ENCODE peak calls at places on chromosomes 6 and 20, in seven cellular contexts. One of them, this sample, is unnamed.

GRCh38 chr6:106620931-106621672 is 8.2 kb downstream of the RTN4IP1 start:
- DNase-seq in left ventricle myocardium inferior: no peak
- DNase-seq in activated T-helper 1 cell treated with anti-CD3 and anti-CD28 coated beads, Interleukin-2, amount 50 U/mL, for 16 hours: no peak
- DNase-seq in OCI-LY7: no peak
- DNase-seq in upper lobe of right lung: no peak
- DNase-seq in K562: no peak
- DNase-seq in Panc1: no peak
- DNase-seq in this sample: no peak

GRCh38 chr6:28203201-28203600 is 21.9 kb upstream of the ZSCAN9 start:
- DNase-seq in left ventricle myocardium inferior: no peak
- DNase-seq in activated T-helper 1 cell treated with anti-CD3 and anti-CD28 coated beads, Interleukin-2, amount 50 U/mL, for 16 hours: no peak
- DNase-seq in OCI-LY7: no peak
- DNase-seq in upper lobe of right lung: no peak
- DNase-seq in K562: no peak
- DNase-seq in Panc1: no peak
- DNase-seq in this sample: no peak

GRCh38 chr6:132259070-132259469 is 142.2 kb downstream of the MOXD1 start:
- DNase-seq in left ventricle myocardium inferior: no peak
- DNase-seq in activated T-helper 1 cell treated with anti-CD3 and anti-CD28 coated beads, Interleukin-2, amount 50 U/mL, for 16 hours: no peak
- DNase-seq in OCI-LY7: peak
- DNase-seq in upper lobe of right lung: no peak
- DNase-seq in K562: no peak
- DNase-seq in Panc1: peak
- DNase-seq in this sample: no peak

GRCh38 chr6:138485586-138486248 is 13.6 kb downstream of the NHSL1 start:
- DNase-seq in left ventricle myocardium inferior: no peak
- DNase-seq in activated T-helper 1 cell treated with anti-CD3 and anti-CD28 coated beads, Interleukin-2, amount 50 U/mL, for 16 hours: no peak
- DNase-seq in OCI-LY7: no peak
- DNase-seq in upper lobe of right lung: no peak
- DNase-seq in K562: no peak
- DNase-seq in Panc1: no peak
- DNase-seq in this sample: no peak

GRCh38 chr6:169289671-169290408 is 36.2 kb upstream of the THBS2 start:
- DNase-seq in left ventricle myocardium inferior: peak
- DNase-seq in activated T-helper 1 cell treated with anti-CD3 and anti-CD28 coated beads, Interleukin-2, amount 50 U/mL, for 16 hours: no peak
- DNase-seq in OCI-LY7: no peak
- DNase-seq in upper lobe of right lung: no peak
- DNase-seq in K562: no peak
- DNase-seq in Panc1: no peak
- DNase-seq in this sample: peak

GRCh38 chr6:43052842-43053544 is 658 bp downstream of the CUL7 start:
- DNase-seq in left ventricle myocardium inferior: no peak
- DNase-seq in activated T-helper 1 cell treated with anti-CD3 and anti-CD28 coated beads, Interleukin-2, amount 50 U/mL, for 16 hours: no peak
- DNase-seq in OCI-LY7: peak
- DNase-seq in upper lobe of right lung: no peak
- DNase-seq in K562: no peak
- DNase-seq in Panc1: no peak
- DNase-seq in this sample: peak

GRCh38 chr20:20303742-20304141 is 64.2 kb upstream of the INSM1 start:
- DNase-seq in left ventricle myocardium inferior: peak
- DNase-seq in activated T-helper 1 cell treated with anti-CD3 and anti-CD28 coated beads, Interleukin-2, amount 50 U/mL, for 16 hours: no peak
- DNase-seq in OCI-LY7: peak
- DNase-seq in upper lobe of right lung: no peak
- DNase-seq in K562: no peak
- DNase-seq in Panc1: no peak
- DNase-seq in this sample: no peak

GRCh38 chr6:42095776-42096541 is 45.6 kb downstream of the TAF8 start:
- DNase-seq in left ventricle myocardium inferior: no peak
- DNase-seq in activated T-helper 1 cell treated with anti-CD3 and anti-CD28 coated beads, Interleukin-2, amount 50 U/mL, for 16 hours: no peak
- DNase-seq in OCI-LY7: no peak
- DNase-seq in upper lobe of right lung: no peak
- DNase-seq in K562: no peak
- DNase-seq in Panc1: no peak
- DNase-seq in this sample: no peak

GRCh38 chr6:154236646-154237236 is 119.9 kb downstream of the IPCEF1 start:
- DNase-seq in left ventricle myocardium inferior: no peak
- DNase-seq in activated T-helper 1 cell treated with anti-CD3 and anti-CD28 coated beads, Interleukin-2, amount 50 U/mL, for 16 hours: no peak
- DNase-seq in OCI-LY7: no peak
- DNase-seq in upper lobe of right lung: no peak
- DNase-seq in K562: no peak
- DNase-seq in Panc1: no peak
- DNase-seq in this sample: no peak

GRCh38 chr6:16523550-16524379 is 237.5 kb downstream of the ATXN1 start:
- DNase-seq in left ventricle myocardium inferior: no peak
- DNase-seq in activated T-helper 1 cell treated with anti-CD3 and anti-CD28 coated beads, Interleukin-2, amount 50 U/mL, for 16 hours: no peak
- DNase-seq in OCI-LY7: no peak
- DNase-seq in upper lobe of right lung: no peak
- DNase-seq in K562: no peak
- DNase-seq in Panc1: no peak
- DNase-seq in this sample: no peak

GRCh38 chr20:57351042-57351783 is at the start of gene RAE1:
- DNase-seq in left ventricle myocardium inferior: peak
- DNase-seq in activated T-helper 1 cell treated with anti-CD3 and anti-CD28 coated beads, Interleukin-2, amount 50 U/mL, for 16 hours: peak
- DNase-seq in OCI-LY7: peak
- DNase-seq in upper lobe of right lung: peak
- DNase-seq in K562: peak
- DNase-seq in Panc1: peak
- DNase-seq in this sample: peak

GRCh38 chr6:43467752-43468151 is 9.6 kb upstream of the TJAP1 start:
- DNase-seq in left ventricle myocardium inferior: no peak
- DNase-seq in activated T-helper 1 cell treated with anti-CD3 and anti-CD28 coated beads, Interleukin-2, amount 50 U/mL, for 16 hours: no peak
- DNase-seq in OCI-LY7: no peak
- DNase-seq in upper lobe of right lung: no peak
- DNase-seq in K562: no peak
- DNase-seq in Panc1: no peak
- DNase-seq in this sample: no peak